ENCODE peak calls at places on chromosome 5, in nine cellular contexts. R is H1, J is osteocyte, H is tibial nerve, U is upper lobe of right lung, Q is thyroid gland, M is astrocyte, V is WTC11, W is astrocyte of the spinal cord. Y is an unnamed sample.

GRCh38 chr5:151141535-151141934 is 16.0 kb downstream of the ANXA6 start:
- DNase-seq in Q (no peak), M (no peak), J (no peak), V (peak), U (no peak), R (peak), W (peak), H (no peak), Y (no peak)

GRCh38 chr5:7464182-7464581 is 68.2 kb downstream of the ADCY2 start:
- DNase-seq in W (no peak), U (no peak), R (no peak), V (no peak), Q (no peak), J (no peak), H (no peak), M (no peak), Y (no peak)

GRCh38 chr5:32487424-32487823 is 42.9 kb upstream of the ZFR start:
- DNase-seq in M (no peak), U (no peak), W (no peak), R (no peak), H (no peak), V (no peak), J (no peak), Q (no peak), Y (no peak)

GRCh38 chr5:124372457-124372856 is 374.0 kb downstream of the ZNF608 start:
- DNase-seq in J (no peak), V (no peak), M (no peak), Q (no peak), H (no peak), U (no peak), W (no peak), R (no peak), Y (no peak)

GRCh38 chr5:1051366-1051720 is 42.7 kb downstream of the NKD2 start:
- DNase-seq in U (no peak), V (no peak), M (no peak), H (no peak), J (no peak), W (no peak), Q (no peak), R (no peak), Y (no peak)

GRCh38 chr5:197892-198489 is 6.7 kb downstream of the LRRC14B start:
- DNase-seq in Q (no peak), U (peak), W (no peak), R (no peak), M (no peak), V (no peak), J (no peak), H (no peak), Y (no peak)

GRCh38 chr5:93209476-93209875 is 371.5 kb downstream of the NR2F1-AS1 start:
- DNase-seq in W (no peak), M (no peak), V (no peak), H (no peak), U (no peak), J (no peak), R (no peak), Q (no peak), Y (no peak)

GRCh38 chr5:168747987-168748777 is 169.0 kb upstream of the PANK3 start:
- DNase-seq in J (no peak), Q (peak), V (peak), W (no peak), M (no peak), R (peak), U (no peak), H (no peak), Y (no peak)

GRCh38 chr5:16673241-16673998 is 56.6 kb upstream of the RETREG1 start:
- DNase-seq in H (no peak), U (no peak), W (peak), M (no peak), J (no peak), V (no peak), Q (no peak), R (no peak), Y (no peak)

GRCh38 chr5:149732500-149733128 is 2.5 kb downstream of the PPARGC1B start:
- DNase-seq in W (peak), J (no peak), R (no peak), U (peak), M (no peak), Q (peak), H (no peak), V (no peak), Y (no peak)

GRCh38 chr5:10505517-10506095 is 58.3 kb upstream of the ANKRD33B start:
- DNase-seq in J (no peak), R (no peak), U (no peak), V (no peak), M (no peak), W (no peak), H (no peak), Q (no peak), Y (no peak)

GRCh38 chr5:59798862-59799667 is 94.5 kb downstream of the PDE4D start:
- DNase-seq in M (peak), Q (no peak), H (no peak), U (no peak), V (no peak), J (no peak), R (no peak), W (peak), Y (peak)

GRCh38 chr5:107826311-107827000 is 155.7 kb upstream of the EFNA5 start:
- DNase-seq in U (no peak), R (no peak), Q (no peak), H (no peak), V (no peak), J (no peak), M (no peak), W (no peak), Y (no peak)

GRCh38 chr5:170429014-170429413 is 39.8 kb upstream of the KCNMB1 start:
- DNase-seq in W (peak), V (no peak), H (no peak), R (no peak), M (no peak), J (no peak), Q (no peak), U (no peak), Y (no peak)

GRCh38 chr5:103207653-103208052 is 50.9 kb upstream of the MACIR start:
- DNase-seq in M (peak), W (no peak), Q (no peak), J (no peak), R (no peak), U (no peak), H (no peak), V (no peak), Y (no peak)

GRCh38 chr5:159586941-159587340 is 256.7 kb upstream of the IL12B start:
- DNase-seq in H (no peak), Q (no peak), M (peak), U (no peak), V (no peak), R (no peak), J (no peak), W (no peak), Y (no peak)

GRCh38 chr5:55924744-55925143 is 70.0 kb downstream of the IL6ST start:
- DNase-seq in V (no peak), W (no peak), H (no peak), U (no peak), R (peak), Q (no peak), M (no peak), J (no peak), Y (no peak)

GRCh38 chr5:17190242-17190778 is 27.1 kb upstream of the BASP1 start:
- DNase-seq in M (peak), U (no peak), Q (peak), J (no peak), V (no peak), W (peak), H (peak), R (no peak), Y (peak)

DNA sequence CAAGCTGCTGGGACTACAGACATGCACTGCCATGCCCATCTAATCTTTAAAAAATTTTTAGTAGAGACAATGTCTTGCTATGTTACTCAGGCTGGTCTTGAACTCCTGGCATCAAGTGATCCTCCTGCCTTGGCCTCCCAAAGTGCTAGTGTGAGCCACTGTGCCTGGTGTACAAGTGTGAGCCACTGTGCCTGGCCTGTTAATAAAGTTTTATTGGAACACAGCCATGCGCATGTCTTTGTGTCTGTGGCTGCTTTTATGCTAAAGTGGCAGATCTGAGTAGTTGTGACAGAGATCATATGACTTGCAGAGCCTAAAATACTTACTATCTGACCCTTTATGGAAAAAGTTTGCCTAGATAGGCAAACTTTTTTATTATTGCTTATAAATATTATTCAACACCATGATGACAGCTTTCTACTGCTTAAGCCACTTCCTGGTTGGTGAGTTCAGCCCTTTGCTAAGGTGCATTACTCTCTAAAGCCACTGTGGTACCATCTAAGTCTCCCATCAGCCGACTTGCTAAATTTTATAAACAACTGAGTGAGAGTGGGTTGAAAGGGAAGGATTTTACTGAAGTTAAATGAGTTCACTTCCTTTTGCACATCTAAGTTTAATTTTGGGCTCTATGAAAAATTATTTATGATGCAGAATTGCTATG is 133.5 kb downstream of the RASGRF2 start:
- DNase-seq in J (no peak), U (no peak), H (no peak), R (no peak), Q (no peak), M (no peak), W (no peak), V (no peak), Y (no peak)
- TF ChIP-seq CTCF in J (no peak), U (no peak), H (no peak), R (no peak), Q (no peak), M (no peak), W (no peak), V (no peak), Y (no peak)

GRCh38 chr5:2124434-2124833 is 241.7 kb upstream of the IRX4 start:
- DNase-seq in J (no peak), M (no peak), H (no peak), Q (no peak), V (no peak), R (no peak), U (no peak), W (no peak), Y (no peak)

GRCh38 chr5:2126512-2126911 is 243.8 kb upstream of the IRX4 start:
- DNase-seq in V (no peak), H (no peak), Q (no peak), U (no peak), M (no peak), W (no peak), R (no peak), J (no peak), Y (no peak)

GRCh38 chr5:2125163-2125900 is 242.6 kb upstream of the IRX4 start:
- DNase-seq in V (no peak), U (no peak), Q (no peak), W (no peak), H (no peak), J (no peak), M (no peak), R (no peak), Y (no peak)

GRCh38 chr5:2125901-2126265 is 243.2 kb upstream of the IRX4 start:
- DNase-seq in R (no peak), W (no peak), M (no peak), H (no peak), J (no peak), Q (no peak), V (no peak), U (no peak), Y (no peak)

GRCh38 chr5:2123874-2124273 is 241.1 kb upstream of the IRX4 start:
- DNase-seq in R (no peak), U (no peak), V (no peak), M (no peak), H (no peak), J (no peak), Q (no peak), W (no peak), Y (no peak)
- TF ChIP-seq CTCF in R (no peak), U (no peak), V (no peak), M (no peak), H (no peak), J (no peak), Q (no peak), W (no peak), Y (no peak)

GRCh38 chr5:114223866-114224265 is 138.0 kb upstream of the KCNN2 start:
- DNase-seq in U (no peak), R (no peak), J (no peak), W (peak), M (no peak), V (no peak), Q (no peak), H (no peak), Y (no peak)
- TF ChIP-seq CTCF in U (peak), R (peak), J (peak), W (peak), M (peak), V (peak), Q (no peak), H (no peak), Y (peak)

GRCh38 chr5:40442346-40442745 is 237.4 kb upstream of the PTGER4 start:
- DNase-seq in U (no peak), V (no peak), W (peak), J (no peak), Q (no peak), R (no peak), M (peak), H (no peak), Y (no peak)

GRCh38 chr5:40447438-40447837 is 232.3 kb upstream of the PTGER4 start:
- DNase-seq in H (no peak), M (no peak), W (peak), J (no peak), Q (no peak), U (no peak), R (no peak), V (no peak), Y (no peak)

GRCh38 chr5:40441733-40442132 is 238.0 kb upstream of the PTGER4 start:
- DNase-seq in J (no peak), Q (no peak), V (no peak), H (no peak), U (no peak), M (no peak), W (no peak), R (no peak), Y (no peak)

DNA sequence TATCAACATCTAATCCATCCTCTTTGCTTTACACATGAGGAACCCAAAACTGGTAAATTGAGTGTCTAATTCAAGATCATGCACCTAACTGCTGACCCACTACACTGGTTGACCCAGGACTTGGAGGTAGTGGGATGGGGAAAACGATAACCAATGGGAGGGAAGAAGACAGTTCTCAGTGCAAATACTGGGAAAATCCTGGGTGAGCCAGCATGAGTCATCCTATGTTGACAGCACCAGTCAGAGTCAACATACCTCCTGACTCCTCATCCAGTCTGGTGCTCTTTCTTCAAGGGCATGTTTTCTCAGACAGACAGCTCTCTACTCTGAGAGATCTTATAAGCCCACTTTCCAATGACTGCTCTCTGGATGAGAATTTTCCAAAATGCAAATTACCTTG is 232.8 kb upstream of the PTGER4 start:
- DNase-seq in H (no peak), M (peak), V (no peak), J (no peak), R (no peak), Q (no peak), U (no peak), W (peak), Y (peak)
- TF ChIP-seq CTCF in H (no peak), M (no peak), V (no peak), J (no peak), R (no peak), Q (no peak), U (no peak), W (no peak), Y (no peak)

DNA sequence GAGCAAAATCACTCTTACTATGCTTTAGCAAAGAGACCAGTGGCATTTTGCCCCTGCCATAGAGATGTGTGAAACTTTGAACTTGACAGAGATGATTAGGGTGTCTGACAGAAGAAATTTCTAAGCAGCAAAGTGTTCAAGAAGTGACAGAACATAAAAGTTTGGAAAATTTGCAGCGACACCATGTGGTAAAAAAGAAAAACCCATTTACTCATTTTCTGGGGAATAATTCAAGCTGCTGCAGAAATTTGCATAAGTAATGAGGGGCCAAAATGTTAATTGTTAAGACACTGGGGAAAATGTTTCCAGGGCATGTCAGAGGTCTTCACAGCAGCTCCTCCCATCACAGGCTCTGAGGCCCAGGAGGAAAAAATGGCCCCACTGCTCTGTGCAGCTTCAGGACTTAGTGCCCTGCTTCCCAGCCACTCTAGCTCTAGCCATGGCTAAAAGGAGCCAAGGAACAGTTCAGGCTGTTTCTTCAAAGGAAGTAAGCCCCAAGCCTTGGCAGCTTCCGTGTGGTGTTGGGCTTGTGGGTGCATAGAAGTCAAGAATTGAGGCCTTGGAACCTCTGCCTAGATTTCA is 6.1 kb upstream of the AP3B1 start:
- DNase-seq in M (no peak), W (peak), Q (no peak), U (no peak), R (no peak), V (no peak), J (no peak), H (no peak), Y (peak)
- TF ChIP-seq CTCF in M (peak), W (peak), Q (no peak), U (peak), R (peak), V (no peak), J (peak), H (peak), Y (peak)

Y was measured in HFFc6.